ENCODE peak calls at places on chromosomes 4 and X, in five cellular contexts. G is prostate gland, R is H1, F is HCT116, P is suprapubic skin. B is an unnamed sample.

GRCh38 chrX:70480660-70481018 is 36.0 kb downstream of the DLG3 start:
- DNase-seq in G (no peak), R (no peak), F (no peak), P (no peak), B (no peak)

GRCh38 chrX:130829526-130830515 is 73.2 kb downstream of the ENOX2 start:
- DNase-seq in G (no peak), R (no peak), F (no peak), P (no peak), B (no peak)

GRCh38 chr4:101126044-101126443 is 221.3 kb downstream of the PPP3CA start:
- DNase-seq in G (no peak), R (no peak), F (no peak), P (no peak), B (no peak)

GRCh38 chr4:118760493-118760892 is 75.3 kb downstream of the METTL14 start:
- DNase-seq in G (no peak), R (no peak), F (no peak), P (no peak), B (no peak)

GRCh38 chr4:153060191-153060590 is 124.1 kb downstream of the FHDC1 start:
- DNase-seq in G (no peak), R (no peak), F (no peak), P (no peak), B (no peak)

GRCh38 chr4:124030038-124030638 is 633.5 kb downstream of the SPRY1 start:
- DNase-seq in G (no peak), R (no peak), F (no peak), P (no peak), B (no peak)

GRCh38 chr4:11589676-11590075 is 161.0 kb upstream of the HS3ST1 start:
- DNase-seq in G (no peak), R (no peak), F (no peak), P (no peak), B (no peak)

GRCh38 chr4:84583871-84584373 is 995 bp downstream of the CDS1 start:
- DNase-seq in G (no peak), R (no peak), F (no peak), P (no peak), B (no peak)

GRCh38 chr4:158209825-158210807 is at the start of gene TMEM144:
- DNase-seq in G (peak), R (peak), F (peak), P (peak), B (peak)

GRCh38 chrX:103155201-103155600 is 59.7 kb upstream of the BEX4 start:
- DNase-seq in G (no peak), R (no peak), F (no peak), P (no peak), B (no peak)

GRCh38 chrX:105460366-105460765 is 239.9 kb upstream of the TEX13A start:
- DNase-seq in G (no peak), R (no peak), F (no peak), P (no peak), B (no peak)

GRCh38 chr4:141469392-141469791 is 167.0 kb upstream of the IL15 start:
- DNase-seq in G (no peak), R (no peak), F (no peak), P (no peak), B (no peak)

GRCh38 chr4:69532886-69533506 is 37.3 kb upstream of the UGT2B4 start:
- DNase-seq in G (no peak), R (no peak), F (no peak), P (no peak), B (no peak)

GRCh38 chr4:94758141-94758699 is 465 bp downstream of the BMPR1B start:
- DNase-seq in G (peak), R (no peak), F (no peak), P (peak), B (peak)

DNA sequence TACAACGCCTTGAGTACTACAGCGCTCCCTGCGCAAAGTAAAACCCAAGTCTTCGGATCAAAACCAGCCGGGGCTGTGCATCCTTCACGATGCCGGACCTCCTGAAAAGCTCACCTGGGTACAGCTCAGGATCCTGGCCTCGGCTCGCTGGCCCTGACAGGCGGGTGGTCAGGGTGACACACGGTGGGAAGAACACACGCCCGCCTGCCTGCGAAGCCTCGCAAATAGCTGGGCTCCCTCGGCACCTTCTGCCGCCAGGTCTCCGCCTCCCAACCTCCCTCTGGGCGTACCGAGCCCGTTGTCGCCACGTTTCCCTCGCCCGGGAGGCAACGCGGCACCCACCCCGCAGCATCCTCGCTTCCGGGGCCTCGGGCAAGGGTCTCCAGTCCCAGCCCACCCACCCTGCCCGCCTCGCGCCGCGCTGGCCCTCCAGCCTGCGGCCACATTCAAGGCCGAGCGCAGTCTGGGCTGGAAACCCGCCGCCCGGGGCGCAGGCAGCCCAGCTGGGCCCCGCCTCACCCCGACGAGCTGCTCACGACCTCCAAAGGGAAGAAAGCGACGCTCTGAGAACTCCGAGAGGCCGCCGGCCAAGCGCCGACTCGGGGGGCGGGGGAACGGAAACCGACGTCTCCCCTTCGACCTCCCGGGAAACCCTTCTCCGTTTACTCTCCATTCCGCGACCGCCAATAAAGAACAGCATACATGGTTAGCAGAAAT is 542 bp downstream of the PPM1K start:
- DNase-seq in G (peak), R (no peak), F (peak), P (peak), B (peak)
- TF ChIP-seq POLR2AphosphoS5 in G (peak), R (peak), F (no peak), P (no peak), B (no peak)

GRCh38 chr4:92091335-92091734 is 212.4 kb upstream of the GRID2 start:
- DNase-seq in G (no peak), R (peak), F (no peak), P (no peak), B (peak)

DNA sequence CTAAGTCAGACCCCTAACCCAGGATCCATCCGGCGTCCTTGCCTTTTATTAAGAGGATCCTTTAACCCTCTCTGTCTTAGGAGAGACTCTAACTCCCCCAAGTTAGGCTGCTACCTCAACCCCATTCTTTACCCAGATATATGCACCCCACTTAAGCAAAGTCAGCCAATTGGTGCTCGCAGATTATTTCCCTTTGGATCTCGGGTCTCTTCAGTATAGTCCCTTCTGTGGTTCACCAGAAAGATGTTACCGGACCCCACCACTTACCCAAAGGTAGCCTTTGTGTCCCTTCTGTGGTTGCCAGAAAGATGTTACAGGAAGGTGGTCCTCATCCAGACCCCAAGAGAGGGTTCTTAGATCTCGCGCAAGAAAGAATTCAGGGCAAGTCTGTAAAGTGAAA is 212.9 kb upstream of the GRID2 start:
- DNase-seq in G (no peak), R (no peak), F (no peak), P (no peak), B (no peak)
- TF ChIP-seq POLR2AphosphoS5 in G (no peak), R (no peak), F (no peak), P (no peak), B (no peak)

DNA sequence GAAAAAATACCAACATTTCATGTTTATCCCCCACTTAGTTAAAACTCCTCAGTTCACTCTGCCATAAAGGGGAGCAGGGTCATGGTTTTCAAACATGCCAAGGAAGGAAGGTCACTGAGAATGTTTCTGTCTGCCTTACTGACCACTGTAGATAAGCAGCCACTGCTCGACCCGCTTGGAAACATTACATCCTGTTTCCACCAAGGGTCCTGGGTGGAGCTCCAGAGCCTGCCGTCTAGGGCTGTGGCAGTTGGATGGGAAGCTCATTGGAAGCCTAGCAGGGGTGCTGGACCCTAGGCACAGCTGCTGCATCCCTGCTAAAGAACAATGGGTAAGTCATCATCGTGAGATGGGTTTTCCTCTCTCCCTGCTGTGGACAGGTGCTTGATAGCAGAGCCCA is 76.1 kb upstream of the SRD5A3 start:
- DNase-seq in G (no peak), R (no peak), F (no peak), P (peak), B (no peak)
- TF ChIP-seq POLR2AphosphoS5 in G (no peak), R (no peak), F (no peak), P (no peak), B (no peak)

DNA sequence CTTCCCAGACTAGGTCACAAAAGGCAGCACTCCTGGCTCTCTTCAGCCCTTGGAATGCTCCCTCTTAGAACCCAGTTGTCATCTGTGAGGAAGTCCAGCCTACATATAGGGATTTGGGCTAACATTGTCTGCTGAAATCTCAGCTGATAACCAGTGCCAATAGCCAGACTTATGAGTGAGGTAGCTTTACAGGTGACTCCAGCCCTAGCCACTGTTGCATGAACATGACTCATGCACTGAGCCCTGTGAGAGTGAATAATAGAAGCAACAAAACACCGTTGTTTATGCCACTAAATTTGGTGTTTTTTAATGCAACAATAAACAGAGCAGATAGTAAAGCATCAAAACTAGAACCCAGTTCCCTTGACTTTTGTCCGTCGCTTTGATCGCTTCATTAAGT is 433.2 kb downstream of the STIM2 start:
- DNase-seq in G (no peak), R (no peak), F (no peak), P (no peak), B (no peak)
- TF ChIP-seq POLR2AphosphoS5 in G (no peak), R (no peak), F (no peak), P (no peak), B (no peak)

GRCh38 chrX:78624884-78625283 is 34.2 kb downstream of the RTL3 start:
- DNase-seq in G (no peak), R (no peak), F (no peak), P (no peak), B (no peak)
- TF ChIP-seq POLR2AphosphoS5 in G (no peak), R (no peak), F (no peak), P (no peak), B (no peak)

GRCh38 chr4:145937021-145937861 is 1.4 kb downstream of the ZNF827 start:
- DNase-seq in G (peak), R (no peak), F (no peak), P (peak), B (peak)
- TF ChIP-seq POLR2AphosphoS5 in G (no peak), R (peak), F (peak), P (no peak), B (peak)

DNA sequence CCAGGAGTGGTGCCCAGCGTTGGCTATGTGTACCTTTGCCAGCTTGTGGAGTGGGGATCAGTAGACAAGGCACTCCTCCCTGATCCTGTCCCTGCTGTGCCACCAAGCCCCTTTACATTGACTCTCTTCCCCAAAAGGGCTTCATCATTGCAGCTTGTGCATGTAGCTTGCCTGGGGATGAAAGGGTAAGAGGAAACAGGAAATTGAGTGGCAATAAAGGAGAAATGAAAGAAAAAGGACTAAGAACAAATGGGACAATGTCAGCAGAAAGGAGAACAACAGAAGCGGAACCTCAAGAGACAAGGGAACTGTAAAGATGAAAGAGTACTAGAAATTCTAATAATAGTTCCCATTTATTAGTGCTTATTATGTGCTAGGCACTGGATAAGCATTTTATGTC is 8.7 kb upstream of the IL13RA1 start:
- DNase-seq in G (no peak), R (no peak), F (no peak), P (no peak), B (no peak)
- TF ChIP-seq POLR2AphosphoS5 in G (no peak), R (no peak), F (no peak), P (no peak), B (no peak)

DNA sequence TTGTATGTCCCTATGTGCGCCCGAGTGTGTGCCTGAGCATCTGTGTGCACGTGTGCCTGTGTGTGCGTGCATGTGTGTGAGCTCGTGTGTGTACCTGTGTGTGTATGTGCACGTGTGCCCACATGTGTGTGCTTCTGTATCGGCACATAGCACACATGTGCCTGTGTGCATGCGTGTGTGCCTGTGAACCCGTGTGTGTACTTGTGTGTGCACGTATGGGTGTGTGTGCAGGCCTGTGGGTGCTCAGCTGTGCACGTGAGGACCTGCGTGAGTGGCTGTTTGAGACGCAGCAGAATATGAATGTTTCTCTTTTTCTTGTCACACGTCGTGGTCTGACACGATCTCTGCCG is 4.3 kb downstream of the AKAP17A start:
- DNase-seq in G (no peak), R (no peak), F (no peak), P (no peak), B (no peak)
- TF ChIP-seq POLR2AphosphoS5 in G (no peak), R (peak), F (no peak), P (no peak), B (no peak)

GRCh38 chr4:18021470-18021719 is 160 bp downstream of the LCORL start:
- DNase-seq in G (no peak), R (no peak), F (no peak), P (no peak), B (no peak)

GRCh38 chr4:18021720-18022571 is at the start of gene LCORL:
- DNase-seq in G (peak), R (peak), F (peak), P (peak), B (peak)

GRCh38 chr4:18020145-18020670 is 1.3 kb downstream of the LCORL start:
- DNase-seq in G (peak), R (no peak), F (no peak), P (peak), B (peak)

GRCh38 chr4:18022572-18023039 is 1.1 kb upstream of the LCORL start:
- DNase-seq in G (no peak), R (no peak), F (no peak), P (no peak), B (no peak)

GRCh38 chr4:18020671-18021469 is 685 bp downstream of the LCORL start:
- DNase-seq in G (peak), R (peak), F (peak), P (peak), B (peak)
- TF ChIP-seq POLR2AphosphoS5 in G (peak), R (no peak), F (no peak), P (no peak), B (no peak)

B was measured in GM23338.